ENCODE peak calls at places on chromosomes 4 and X, in four cellular contexts. One of them, this sample, is unnamed. For H3K9me3, the result is how much of the 10 kb centered on the place peaks cover.

GRCh38 chrX:9859711-9860555 is 73.7 kb downstream of the SHROOM2 start:
- DNase-seq in breast epithelium: no peak
- DNase-seq in tibial nerve: no peak
- DNase-seq in spleen: no peak
- DNase-seq in this sample: no peak

GRCh38 chr4:7717161-7717560 is 222.5 kb downstream of the AFAP1 start:
- DNase-seq in breast epithelium: no peak
- DNase-seq in tibial nerve: no peak
- DNase-seq in spleen: no peak
- DNase-seq in this sample: no peak

GRCh38 chrX:104098151-104098808 is 14.0 kb upstream of the ZCCHC18 start:
- DNase-seq in breast epithelium: no peak
- DNase-seq in tibial nerve: peak
- DNase-seq in spleen: no peak
- DNase-seq in this sample: no peak

GRCh38 chr4:99378876-99379275 is 26.3 kb upstream of the ADH1C start:
- DNase-seq in breast epithelium: no peak
- DNase-seq in tibial nerve: no peak
- DNase-seq in spleen: no peak
- DNase-seq in this sample: no peak

GRCh38 chrX:19595036-19595435 is 79.7 kb upstream of the MAP3K15 start:
- DNase-seq in breast epithelium: no peak
- DNase-seq in tibial nerve: peak
- DNase-seq in spleen: no peak
- DNase-seq in this sample: no peak

GRCh38 chr4:30720021-30720655 is at the start of gene PCDH7:
- DNase-seq in breast epithelium: no peak
- DNase-seq in tibial nerve: no peak
- DNase-seq in spleen: no peak
- DNase-seq in this sample: no peak

GRCh38 chrX:71253253-71254091 is 468 bp downstream of the ZMYM3 start:
- DNase-seq in breast epithelium: peak
- DNase-seq in tibial nerve: peak
- DNase-seq in spleen: peak
- DNase-seq in this sample: no peak

GRCh38 chrX:86349115-86349514 is 200.9 kb downstream of the DACH2 start:
- DNase-seq in breast epithelium: no peak
- DNase-seq in tibial nerve: no peak
- DNase-seq in spleen: no peak
- DNase-seq in this sample: no peak

GRCh38 chr4:134624365-134624764 is 422.8 kb upstream of the PABPC4L start:
- DNase-seq in breast epithelium: no peak
- DNase-seq in tibial nerve: no peak
- DNase-seq in spleen: no peak
- DNase-seq in this sample: no peak

GRCh38 chr4:52197351-52197750 is 146.2 kb downstream of the SPATA18 start:
- DNase-seq in breast epithelium: no peak
- DNase-seq in tibial nerve: no peak
- DNase-seq in spleen: no peak
- DNase-seq in this sample: no peak

GRCh38 chr4:81606796-81607550 is 135.3 kb upstream of the RASGEF1B start:
- DNase-seq in breast epithelium: no peak
- DNase-seq in tibial nerve: no peak
- DNase-seq in spleen: no peak
- DNase-seq in this sample: no peak

GRCh38 chrX:119573840-119574393 is 446 bp upstream of the UBE2A start:
- DNase-seq in breast epithelium: no peak
- DNase-seq in tibial nerve: peak
- DNase-seq in spleen: no peak
- DNase-seq in this sample: no peak

GRCh38 chrX:101977091-101977490 is 45.3 kb upstream of the ZMAT1 start:
- DNase-seq in breast epithelium: no peak
- DNase-seq in tibial nerve: no peak
- DNase-seq in spleen: no peak
- DNase-seq in this sample: no peak

GRCh38 chr4:158147151-158147550 is 25.7 kb downstream of the GASK1B start:
- DNase-seq in breast epithelium: no peak
- DNase-seq in tibial nerve: no peak
- DNase-seq in spleen: no peak
- DNase-seq in this sample: no peak

GRCh38 chrX:28854637-28855036 is 267.4 kb downstream of the IL1RAPL1 start:
- DNase-seq in breast epithelium: no peak
- DNase-seq in tibial nerve: no peak
- DNase-seq in spleen: no peak
- DNase-seq in this sample: no peak

GRCh38 chr4:164383187-164384181 is 370.4 kb upstream of the SMIM31 start:
- DNase-seq in breast epithelium: no peak
- DNase-seq in tibial nerve: peak
- DNase-seq in spleen: peak
- DNase-seq in this sample: no peak

GRCh38 chr4:31755751-31756150 is 1035.6 kb downstream of the PCDH7 start:
- DNase-seq in breast epithelium: no peak
- DNase-seq in tibial nerve: no peak
- DNase-seq in spleen: no peak
- DNase-seq in this sample: no peak

GRCh38 chr4:122341906-122342305 is 36.9 kb upstream of the ADAD1 start:
- DNase-seq in breast epithelium: no peak
- DNase-seq in tibial nerve: no peak
- DNase-seq in spleen: no peak
- DNase-seq in this sample: no peak

GRCh38 chr4:15194520-15194919 is 192.2 kb downstream of the CPEB2 start:
- DNase-seq in breast epithelium: no peak
- DNase-seq in tibial nerve: no peak
- DNase-seq in spleen: no peak
- DNase-seq in this sample: no peak

GRCh38 chrX:110087485-110088356 is 84.8 kb downstream of the TMEM164 start:
- DNase-seq in breast epithelium: no peak
- DNase-seq in tibial nerve: peak
- DNase-seq in spleen: no peak
- DNase-seq in this sample: no peak

GRCh38 chrX:37666516-37666915 is 19.1 kb upstream of the XK start:
- DNase-seq in breast epithelium: no peak
- DNase-seq in tibial nerve: no peak
- DNase-seq in spleen: no peak
- DNase-seq in this sample: no peak

GRCh38 chr4:1097553-1097952 is 15.8 kb downstream of the RNF212 start:
- DNase-seq in breast epithelium: peak
- DNase-seq in tibial nerve: no peak
- DNase-seq in spleen: peak
- DNase-seq in this sample: no peak

GRCh38 chr4:123786955-123787354 is 390.4 kb downstream of the SPRY1 start:
- DNase-seq in breast epithelium: no peak
- DNase-seq in tibial nerve: no peak
- DNase-seq in spleen: no peak
- DNase-seq in this sample: no peak

GRCh38 chrX:87299563-87300160 is 217.9 kb upstream of the KLHL4 start:
- DNase-seq in breast epithelium: no peak
- DNase-seq in tibial nerve: no peak
- DNase-seq in spleen: no peak
- DNase-seq in this sample: no peak

GRCh38 chrX:108001218-108001814 is 19.1 kb upstream of the TEX13B start:
- DNase-seq in breast epithelium: no peak
- DNase-seq in tibial nerve: no peak
- DNase-seq in spleen: no peak
- DNase-seq in this sample: no peak

GRCh38 chrX:100647095-100647494 is 3.1 kb downstream of the SRPX2 start:
- DNase-seq in breast epithelium: no peak
- DNase-seq in tibial nerve: no peak
- DNase-seq in spleen: no peak
- DNase-seq in this sample: no peak

GRCh38 chrX:140467211-140467610 is 37.7 kb downstream of the SOX3 start:
- DNase-seq in breast epithelium: no peak
- DNase-seq in tibial nerve: no peak
- DNase-seq in spleen: no peak
- DNase-seq in this sample: no peak

GRCh38 chr4:183872531-183872930 is 32.6 kb upstream of the STOX2 start:
- DNase-seq in breast epithelium: no peak
- DNase-seq in tibial nerve: no peak
- DNase-seq in spleen: no peak
- DNase-seq in this sample: no peak
- H3K27ac ChIP-seq in breast epithelium: no peak
- H3K27ac ChIP-seq in tibial nerve: no peak
- H3K27ac ChIP-seq in spleen: no peak
- H3K27ac ChIP-seq in this sample: no peak

DNA sequence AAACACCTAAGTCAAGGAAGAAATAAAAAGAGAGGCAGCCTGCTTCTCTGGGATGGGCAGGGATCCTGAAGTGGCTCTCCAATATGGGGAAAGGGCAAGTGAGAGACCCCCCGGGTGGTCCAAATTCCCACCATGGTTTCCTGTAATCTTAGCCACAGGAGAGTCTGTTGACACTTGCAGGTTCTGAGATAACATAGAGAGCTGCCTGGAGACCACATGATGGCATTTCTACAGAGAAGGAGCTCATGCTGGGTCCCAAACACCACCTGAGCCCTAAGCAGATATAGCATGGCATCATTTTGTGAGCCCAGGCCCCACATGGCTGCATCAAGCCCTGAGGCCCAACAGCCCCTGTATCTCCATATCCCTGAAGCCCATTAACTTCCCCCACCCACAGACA is 26.1 kb downstream of the PABPC1L2B start:
- DNase-seq in breast epithelium: no peak
- DNase-seq in tibial nerve: no peak
- DNase-seq in spleen: no peak
- DNase-seq in this sample: no peak
- H3K9me3 ChIP-seq in breast epithelium: under half
- H3K9me3 ChIP-seq in tibial nerve: under half
- H3K9me3 ChIP-seq in spleen: under half
- H3K9me3 ChIP-seq in this sample: under half

GRCh38 chr4:95547708-95548471 is 883 bp downstream of the UNC5C start:
- DNase-seq in breast epithelium: no peak
- DNase-seq in tibial nerve: no peak
- DNase-seq in spleen: no peak
- DNase-seq in this sample: no peak

GRCh38 chr4:95549246-95550138 is 719 bp upstream of the UNC5C start:
- DNase-seq in breast epithelium: no peak
- DNase-seq in tibial nerve: peak
- DNase-seq in spleen: peak
- DNase-seq in this sample: no peak

GRCh38 chr4:95546866-95547707 is 1.7 kb downstream of the UNC5C start:
- DNase-seq in breast epithelium: no peak
- DNase-seq in tibial nerve: no peak
- DNase-seq in spleen: no peak
- DNase-seq in this sample: no peak

GRCh38 chr4:95550566-95550965 is 1.8 kb upstream of the UNC5C start:
- DNase-seq in breast epithelium: no peak
- DNase-seq in tibial nerve: no peak
- DNase-seq in spleen: no peak
- DNase-seq in this sample: no peak

DNA sequence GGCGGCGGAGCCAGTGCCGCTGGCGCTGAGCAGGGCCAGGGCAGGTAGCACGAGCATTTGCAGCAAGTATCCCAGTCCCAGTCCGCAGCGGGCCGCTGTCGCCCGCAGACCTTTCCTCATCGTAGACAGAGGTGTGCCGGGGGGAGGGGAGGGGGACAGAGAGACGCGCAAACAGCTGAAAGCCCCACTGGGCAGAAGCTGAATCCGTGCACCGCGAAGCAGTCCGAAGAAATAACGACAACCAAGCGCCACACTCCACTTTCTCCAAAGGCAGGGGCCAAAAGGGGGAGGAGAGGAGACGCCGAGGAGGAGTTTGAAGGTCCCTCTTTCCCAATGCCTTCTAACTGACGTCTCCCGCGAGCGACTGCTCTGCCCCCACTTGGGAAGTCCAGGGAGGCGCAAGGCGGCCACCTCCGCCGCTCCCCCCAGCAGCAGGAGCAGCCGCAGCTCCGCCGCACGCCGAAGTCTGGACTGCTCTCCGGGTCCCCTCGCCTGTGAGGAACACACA is at the start of gene UNC5C:
- DNase-seq in breast epithelium: no peak
- DNase-seq in tibial nerve: peak
- DNase-seq in spleen: peak
- DNase-seq in this sample: no peak
- TF ChIP-seq POLR2A in breast epithelium: peak
- TF ChIP-seq POLR2A in tibial nerve: peak
- TF ChIP-seq POLR2A in spleen: no peak
- TF ChIP-seq POLR2A in this sample: no peak

DNA sequence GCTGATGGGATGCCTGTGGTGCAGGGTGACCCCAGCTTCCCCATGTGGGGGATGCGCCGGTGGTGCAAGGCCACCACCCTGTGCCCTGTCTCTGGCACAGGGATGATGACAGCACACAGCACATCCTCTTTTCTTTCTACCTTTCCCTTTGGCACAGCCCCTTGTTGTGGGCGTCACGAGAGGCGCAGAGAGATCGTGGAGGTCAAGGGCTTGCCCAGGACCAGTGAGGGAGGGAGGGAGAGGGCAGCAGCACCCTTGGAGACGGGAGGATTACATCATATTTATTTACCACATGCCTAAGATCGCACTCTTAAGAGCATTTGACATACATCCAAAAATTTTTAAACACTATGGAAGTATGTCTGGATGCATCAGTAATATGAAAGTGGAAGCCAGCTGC is 12.6 kb downstream of the WFS1 start:
- DNase-seq in breast epithelium: no peak
- DNase-seq in tibial nerve: no peak
- DNase-seq in spleen: no peak
- DNase-seq in this sample: no peak
- H3K27ac ChIP-seq in breast epithelium: no peak
- H3K27ac ChIP-seq in tibial nerve: peak
- H3K27ac ChIP-seq in spleen: peak
- H3K27ac ChIP-seq in this sample: peak